ENCODE peak calls at places on chromosomes 16 and 17, in ten cellular contexts. N is upper lobe of right lung, L is OCI-LY7, Z is kidney, X is ascending aorta, R is AG10803, E is K562, B is stomach, H is tibial artery, W is lower leg skin. T is an unnamed sample.

GRCh38 chr16:81143921-81144471 is 47.8 kb upstream of the GCSH start:
- DNase-seq in N (no peak), L (no peak), Z (no peak), X (no peak), R (no peak), E (no peak), B (no peak), H (no peak), W (no peak), T (no peak)

GRCh38 chr17:17141860-17142552 is 64.1 kb downstream of the PLD6 start:
- DNase-seq in N (no peak), L (peak), Z (no peak), X (no peak), R (peak), E (peak), B (no peak), H (no peak), W (no peak), T (peak)

GRCh38 chr17:20266806-20267458 is 200.4 kb downstream of the LGALS9B start:
- DNase-seq in N (no peak), L (no peak), Z (no peak), X (no peak), R (peak), E (peak), B (no peak), H (no peak), W (no peak), T (no peak)

GRCh38 chr17:76678330-76678729 is 32.4 kb downstream of the MXRA7 start:
- DNase-seq in N (no peak), L (no peak), Z (peak), X (no peak), R (no peak), E (peak), B (no peak), H (no peak), W (no peak), T (no peak)

GRCh38 chr17:14840616-14841231 is 424.4 kb downstream of the PMP22 start:
- DNase-seq in N (no peak), L (no peak), Z (no peak), X (no peak), R (peak), E (no peak), B (no peak), H (no peak), W (no peak), T (no peak)

GRCh38 chr16:11170696-11171447 is 85.1 kb downstream of the SOCS1 start:
- DNase-seq in N (no peak), L (no peak), Z (no peak), X (no peak), R (no peak), E (no peak), B (no peak), H (no peak), W (no peak), T (no peak)

GRCh38 chr17:80859004-80859941 is 132.4 kb upstream of the CHMP6 start:
- DNase-seq in N (no peak), L (no peak), Z (peak), X (peak), R (peak), E (no peak), B (peak), H (peak), W (no peak), T (no peak)

GRCh38 chr16:88542231-88542630 is 28.0 kb upstream of the ZC3H18 start:
- DNase-seq in N (no peak), L (no peak), Z (no peak), X (no peak), R (no peak), E (no peak), B (no peak), H (no peak), W (no peak), T (no peak)

GRCh38 chr16:2768403-2769089 is 8.5 kb downstream of the ELOB start:
- DNase-seq in N (no peak), L (no peak), Z (peak), X (no peak), R (no peak), E (peak), B (no peak), H (no peak), W (no peak), T (no peak)

GRCh38 chr17:1649116-1649843 is 386 bp downstream of the RILP start:
- DNase-seq in N (peak), L (peak), Z (peak), X (no peak), R (peak), E (peak), B (peak), H (peak), W (peak), T (peak)

GRCh38 chr17:79461041-79461440 is 149.8 kb downstream of the RBFOX3 start:
- DNase-seq in N (no peak), L (no peak), Z (no peak), X (no peak), R (peak), E (no peak), B (no peak), H (no peak), W (no peak), T (no peak)

GRCh38 chr17:82050761-82051641 is 610 bp downstream of the RFNG start:
- DNase-seq in N (no peak), L (peak), Z (peak), X (no peak), R (peak), E (peak), B (no peak), H (no peak), W (no peak), T (no peak)

GRCh38 chr16:84925092-84925772 is 86.1 kb downstream of the ZDHHC7 start:
- DNase-seq in N (peak), L (peak), Z (no peak), X (no peak), R (peak), E (peak), B (peak), H (no peak), W (no peak), T (peak)

GRCh38 chr16:2953706-2954105 is 10.4 kb upstream of the KREMEN2 start:
- DNase-seq in N (no peak), L (peak), Z (no peak), X (no peak), R (no peak), E (no peak), B (no peak), H (no peak), W (no peak), T (no peak)

GRCh38 chr17:54784305-54784704 is 116.3 kb upstream of the TOM1L1 start:
- DNase-seq in N (no peak), L (no peak), Z (no peak), X (no peak), R (no peak), E (no peak), B (no peak), H (no peak), W (no peak), T (no peak)

GRCh38 chr16:55040366-55041086 is 109.9 kb downstream of the IRX5 start:
- DNase-seq in N (no peak), L (no peak), Z (peak), X (no peak), R (no peak), E (no peak), B (no peak), H (no peak), W (no peak), T (no peak)

GRCh38 chr16:55041540-55042234 is 111.0 kb downstream of the IRX5 start:
- DNase-seq in N (no peak), L (no peak), Z (no peak), X (no peak), R (no peak), E (no peak), B (no peak), H (no peak), W (no peak), T (no peak)

GRCh38 chr16:55039931-55040330 is 109.3 kb downstream of the IRX5 start:
- DNase-seq in N (no peak), L (no peak), Z (peak), X (no peak), R (no peak), E (no peak), B (no peak), H (no peak), W (no peak), T (no peak)

GRCh38 chr16:55039042-55039441 is 108.4 kb downstream of the IRX5 start:
- DNase-seq in N (no peak), L (no peak), Z (no peak), X (no peak), R (no peak), E (no peak), B (no peak), H (no peak), W (no peak), T (no peak)

DNA sequence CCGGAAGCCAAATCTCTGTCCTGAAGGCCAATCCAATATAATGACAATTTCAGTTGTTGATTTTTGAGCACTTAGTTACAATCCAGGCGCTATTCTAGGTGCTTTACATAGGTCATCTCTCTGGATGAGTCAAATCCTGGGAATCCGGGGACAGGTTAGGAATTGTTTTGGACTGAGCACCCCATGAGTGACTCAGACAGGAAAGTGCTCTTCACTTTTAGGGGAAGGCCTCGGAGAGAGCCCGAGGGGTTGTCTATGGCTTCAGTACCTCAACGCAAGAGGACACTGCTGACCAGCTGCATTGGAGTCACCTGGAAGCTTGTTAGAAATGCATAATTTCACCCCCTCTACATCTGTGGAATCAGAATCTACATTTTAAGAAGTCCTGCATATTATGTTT is 108.8 kb downstream of the IRX5 start:
- DNase-seq in N (no peak), L (no peak), Z (no peak), X (no peak), R (no peak), E (no peak), B (no peak), H (no peak), W (no peak), T (no peak)
- TF ChIP-seq CTCF in N (no peak), L (no peak), Z (no peak), X (no peak), R (no peak), E (no peak), B (no peak), H (no peak), W (no peak), T (no peak)

DNA sequence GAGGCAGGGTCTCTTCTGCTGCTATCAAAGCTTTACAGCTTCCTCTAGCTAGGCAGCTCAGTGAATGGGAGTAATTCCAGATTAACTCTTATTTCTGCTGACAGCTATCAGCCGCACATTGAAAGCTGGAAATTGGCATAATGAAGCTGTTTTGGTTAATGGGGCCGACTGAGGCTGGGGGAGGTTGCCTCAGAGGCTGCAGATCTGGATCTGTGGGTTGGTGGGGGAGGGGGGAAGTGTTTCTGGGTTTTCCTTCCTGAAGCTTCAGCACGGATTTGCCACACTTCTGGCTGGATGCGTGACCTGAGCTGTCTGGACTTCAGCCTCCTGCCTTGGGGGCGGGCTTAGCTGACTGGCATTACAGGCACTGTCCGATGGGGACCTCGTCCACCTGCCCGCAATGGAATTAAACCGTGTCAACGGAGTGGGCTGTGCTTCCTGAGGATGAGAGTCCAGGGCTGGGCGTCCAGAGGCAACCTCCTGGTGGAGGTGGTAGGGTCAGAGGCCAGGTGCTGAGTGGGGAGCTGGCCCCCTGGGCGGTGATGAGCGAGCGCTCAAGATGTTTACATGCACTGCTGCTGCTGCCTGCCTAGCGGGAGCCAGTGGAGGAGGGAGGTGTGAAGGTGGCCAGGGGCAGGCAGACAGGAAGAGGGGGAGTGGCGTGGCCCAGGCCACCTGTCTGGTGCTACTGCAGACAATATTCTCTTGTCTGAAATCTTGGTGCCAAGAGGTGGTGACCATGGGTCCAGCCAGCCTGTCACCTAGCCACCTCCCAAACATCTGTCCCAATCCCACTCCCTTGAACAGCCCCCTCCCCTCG is 6.7 kb upstream of the ABCC3 start:
- DNase-seq in N (no peak), L (no peak), Z (peak), X (no peak), R (no peak), E (no peak), B (peak), H (no peak), W (no peak), T (peak)
- TF ChIP-seq CTCF in N (no peak), L (no peak), Z (no peak), X (no peak), R (no peak), E (no peak), B (no peak), H (no peak), W (no peak), T (no peak)

DNA sequence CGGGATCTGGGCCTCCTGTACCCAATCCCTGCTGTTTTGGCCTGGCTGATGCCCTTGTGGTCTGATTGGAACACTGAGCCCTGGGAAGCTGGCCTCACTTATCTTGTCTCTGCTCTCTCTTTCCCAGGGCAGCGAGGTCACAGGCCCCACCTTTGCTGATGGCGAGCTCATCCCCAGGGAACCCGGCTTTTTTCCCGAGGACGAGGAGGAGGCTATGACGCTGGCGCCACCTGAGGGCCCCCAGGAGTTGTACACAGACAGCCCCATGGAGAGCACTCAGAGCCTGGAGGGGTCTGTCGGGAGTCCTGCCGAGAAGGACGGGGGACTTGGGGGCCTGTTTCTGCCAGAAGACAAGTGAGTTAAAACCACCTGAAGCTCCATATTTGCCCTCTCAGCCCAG is 126.0 kb downstream of the RAB11FIP4 start:
- DNase-seq in N (no peak), L (no peak), Z (no peak), X (no peak), R (no peak), E (peak), B (no peak), H (no peak), W (no peak), T (peak)
- TF ChIP-seq CTCF in N (peak), L (peak), Z (no peak), X (no peak), R (peak), E (peak), B (no peak), H (no peak), W (no peak), T (no peak)

DNA sequence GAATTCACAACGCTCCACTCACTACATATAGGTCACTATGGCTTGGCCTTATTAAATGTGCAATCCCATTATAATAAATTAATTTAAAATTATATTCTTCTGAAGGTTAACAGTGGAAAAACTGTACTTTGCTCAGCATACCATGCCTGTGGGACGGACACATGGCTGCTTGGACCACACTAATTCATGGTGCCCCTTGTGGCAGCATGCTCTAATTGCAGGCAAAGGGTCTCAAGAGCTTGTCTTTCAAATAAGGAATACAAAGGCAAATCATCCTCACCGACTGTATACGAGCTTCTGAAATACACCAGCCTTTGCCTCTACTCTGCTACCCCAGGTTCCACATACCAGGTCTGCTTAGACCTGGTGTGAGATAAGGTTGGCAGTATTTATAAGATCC is 11.7 kb downstream of the SMPD3 start:
- DNase-seq in N (no peak), L (peak), Z (no peak), X (no peak), R (no peak), E (peak), B (no peak), H (no peak), W (no peak), T (no peak)
- TF ChIP-seq CTCF in N (peak), L (peak), Z (no peak), X (no peak), R (peak), E (peak), B (peak), H (no peak), W (no peak), T (peak)

GRCh38 chr17:61126476-61127240 is 273.0 kb upstream of the TBX2 start:
- DNase-seq in N (no peak), L (no peak), Z (no peak), X (no peak), R (no peak), E (no peak), B (no peak), H (no peak), W (no peak), T (no peak)

GRCh38 chr17:61129876-61130275 is 269.8 kb upstream of the TBX2 start:
- DNase-seq in N (no peak), L (no peak), Z (no peak), X (no peak), R (peak), E (no peak), B (no peak), H (no peak), W (no peak), T (no peak)

GRCh38 chr17:61128671-61129115 is 270.9 kb upstream of the TBX2 start:
- DNase-seq in N (no peak), L (no peak), Z (no peak), X (no peak), R (peak), E (no peak), B (no peak), H (no peak), W (no peak), T (no peak)

GRCh38 chr17:61129232-61129631 is 270.4 kb upstream of the TBX2 start:
- DNase-seq in N (no peak), L (no peak), Z (no peak), X (no peak), R (no peak), E (no peak), B (no peak), H (no peak), W (no peak), T (no peak)

GRCh38 chr17:61127960-61128359 is 271.7 kb upstream of the TBX2 start:
- DNase-seq in N (no peak), L (no peak), Z (no peak), X (no peak), R (peak), E (no peak), B (no peak), H (no peak), W (no peak), T (no peak)
- TF ChIP-seq CTCF in N (no peak), L (no peak), Z (no peak), X (no peak), R (no peak), E (no peak), B (no peak), H (no peak), W (no peak), T (no peak)

DNA sequence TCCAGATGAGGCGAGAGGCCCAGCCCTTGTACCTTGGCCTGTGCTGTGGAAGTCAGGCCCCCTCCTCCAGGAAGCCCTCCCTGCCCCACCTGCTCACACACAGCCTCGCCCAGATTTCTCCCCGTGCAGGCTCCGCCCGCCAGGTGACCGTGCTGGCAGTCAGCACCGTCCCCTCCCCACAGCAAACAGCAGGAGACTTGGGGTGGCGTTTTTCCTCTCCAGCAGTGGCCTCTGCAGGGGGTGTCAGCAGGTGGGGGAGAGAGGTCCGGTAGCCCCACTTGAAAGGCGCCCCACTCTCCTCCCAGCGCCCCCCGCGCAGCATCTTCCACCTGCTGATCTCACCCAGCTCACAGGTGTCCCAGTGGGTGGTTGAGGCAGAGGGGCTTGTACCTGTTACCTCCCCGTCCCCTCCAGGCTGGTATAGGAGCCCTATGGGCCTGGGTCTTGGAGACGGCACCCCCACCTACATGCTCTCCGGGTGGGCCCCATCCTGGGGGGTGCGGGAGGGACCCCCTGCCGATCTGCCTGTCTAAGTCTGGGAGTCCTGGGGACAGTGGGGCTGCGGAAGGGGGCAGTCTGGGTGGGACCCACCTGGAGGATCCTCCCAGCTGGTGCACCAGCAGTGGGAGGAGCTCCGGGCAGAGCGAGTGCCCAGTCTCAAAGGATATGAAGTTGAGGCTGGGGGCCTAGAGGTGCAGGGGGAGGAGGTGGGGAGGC is 4.2 kb upstream of the C1QTNF8 start:
- DNase-seq in N (no peak), L (no peak), Z (no peak), X (no peak), R (no peak), E (no peak), B (no peak), H (no peak), W (no peak), T (no peak)
- TF ChIP-seq CTCF in N (no peak), L (no peak), Z (no peak), X (no peak), R (no peak), E (no peak), B (no peak), H (no peak), W (no peak), T (no peak)